ENCODE peak calls at places on chromosome 2, in four cellular contexts. U is GM12878, K is SK-N-SH, E is HepG2. N is an unnamed sample.

GRCh38 chr2:114631146-114631545 is 188.7 kb downstream of the DPP10 start:
- DNase-seq in U (no peak), K (no peak), E (no peak), N (no peak)

GRCh38 chr2:68921646-68922045 is 31.0 kb downstream of the GKN2 start:
- DNase-seq in U (no peak), K (no peak), E (no peak), N (no peak)

GRCh38 chr2:217434183-217434620 is 568.6 kb downstream of the TNS1 start:
- DNase-seq in U (peak), K (peak), E (peak), N (peak)

GRCh38 chr2:85886585-85886984 is 2.2 kb downstream of the ST3GAL5 start:
- DNase-seq in U (no peak), K (no peak), E (no peak), N (no peak)

GRCh38 chr2:212066546-212066945 is 472.1 kb downstream of the ERBB4 start:
- DNase-seq in U (no peak), K (no peak), E (no peak), N (no peak)

GRCh38 chr2:36380624-36381481 is 25.3 kb downstream of the CRIM1 start:
- DNase-seq in U (no peak), K (peak), E (peak), N (peak)

GRCh38 chr2:61178603-61179545 is 16.9 kb downstream of the C2orf74 start:
- DNase-seq in U (no peak), K (no peak), E (no peak), N (no peak)

GRCh38 chr2:160747771-160748170 is 254.2 kb upstream of the RBMS1 start:
- DNase-seq in U (no peak), K (no peak), E (no peak), N (no peak)

GRCh38 chr2:179031731-179032408 is 18.1 kb downstream of the CCDC141 start:
- DNase-seq in U (peak), K (no peak), E (no peak), N (no peak)

GRCh38 chr2:72993147-72993546 is 75.8 kb downstream of the EMX1 start:
- DNase-seq in U (peak), K (peak), E (peak), N (no peak)

GRCh38 chr2:100639588-100640195 is 76.9 kb downstream of the PDCL3 start:
- DNase-seq in U (no peak), K (no peak), E (no peak), N (peak)

GRCh38 chr2:25517701-25518100 is 155.7 kb downstream of the DTNB start:
- DNase-seq in U (no peak), K (peak), E (no peak), N (no peak)

GRCh38 chr2:109255594-109255993 is 126.6 kb downstream of the SH3RF3 start:
- DNase-seq in U (no peak), K (no peak), E (no peak), N (no peak)

GRCh38 chr2:78418041-78418440 is 607.5 kb upstream of the REG3G start:
- DNase-seq in U (no peak), K (no peak), E (no peak), N (no peak)

GRCh38 chr2:62660087-62660486 is 45.4 kb upstream of the EHBP1 start:
- DNase-seq in U (peak), K (no peak), E (no peak), N (no peak)

GRCh38 chr2:232979871-232980461 is 33.1 kb downstream of the NGEF start:
- DNase-seq in U (no peak), K (no peak), E (peak), N (no peak)

GRCh38 chr2:101349893-101350662 is 37.2 kb downstream of the CREG2 start:
- DNase-seq in U (no peak), K (no peak), E (peak), N (no peak)

GRCh38 chr2:126227250-126227649 is 428.7 kb upstream of the GYPC start:
- DNase-seq in U (no peak), K (no peak), E (no peak), N (no peak)
- TF ChIP-seq TCF12 in U (no peak), K (no peak), E (no peak), N (no peak)

DNA sequence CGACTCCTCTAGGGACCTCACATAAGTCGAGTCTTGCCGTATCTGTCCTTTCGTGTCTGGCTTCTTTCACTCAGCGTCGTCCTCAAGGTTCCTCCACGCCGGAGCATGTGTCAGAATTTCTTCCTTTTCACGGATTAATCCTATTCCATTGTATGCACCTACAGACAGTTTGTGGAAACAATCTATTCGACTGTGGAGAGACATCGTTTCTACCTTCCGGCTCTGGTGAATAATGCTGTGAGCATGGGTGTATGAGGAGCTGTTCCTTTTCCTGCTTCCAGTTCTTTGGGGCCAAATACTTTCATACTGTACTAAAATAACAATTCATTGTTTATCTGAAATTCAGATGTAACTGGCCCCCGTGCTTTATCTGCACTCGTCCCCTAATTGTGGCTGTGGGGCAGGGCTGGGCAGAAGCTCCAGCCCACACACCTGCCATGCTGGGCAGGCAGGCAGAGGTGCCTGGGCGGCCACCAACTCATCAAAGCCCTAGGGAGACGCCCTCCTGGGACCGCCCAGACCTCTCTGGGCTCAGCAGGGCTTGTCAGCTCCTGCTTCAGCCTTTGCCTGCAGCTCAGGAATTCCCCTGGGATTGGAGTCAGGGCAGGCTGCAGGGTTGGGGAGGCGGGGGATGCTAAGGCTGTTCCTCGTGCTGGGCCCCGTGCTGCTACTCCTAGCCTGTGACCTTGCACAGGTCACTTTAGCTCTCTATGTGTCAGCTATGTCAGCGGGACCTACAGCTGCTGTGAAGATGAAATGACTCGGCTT is 14.5 kb downstream of the GPC1 start:
- DNase-seq in U (no peak), K (no peak), E (no peak), N (no peak)
- TF ChIP-seq TCF12 in U (no peak), K (no peak), E (no peak), N (no peak)

DNA sequence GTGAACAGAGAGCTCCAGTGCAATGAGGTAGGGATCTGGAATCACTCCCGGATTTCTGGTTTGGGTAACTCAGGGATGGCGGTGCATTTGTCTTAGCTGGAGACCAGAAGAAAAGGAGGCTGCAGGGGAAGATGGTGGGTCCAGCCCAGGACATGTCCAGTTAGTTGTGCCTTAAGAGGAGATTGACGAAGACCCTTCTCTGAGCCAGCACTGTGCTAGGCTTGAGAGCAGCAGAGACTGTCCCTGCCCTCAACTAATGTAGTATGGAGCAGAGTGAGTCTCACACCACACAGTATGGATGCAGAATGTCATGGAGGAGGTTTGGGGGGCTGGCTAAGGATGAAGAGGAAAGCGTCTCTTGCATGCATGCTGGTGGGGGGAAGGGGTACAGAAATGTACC is 150.6 kb upstream of the COPS8 start:
- DNase-seq in U (no peak), K (no peak), E (no peak), N (no peak)
- TF ChIP-seq TCF12 in U (no peak), K (no peak), E (no peak), N (no peak)

DNA sequence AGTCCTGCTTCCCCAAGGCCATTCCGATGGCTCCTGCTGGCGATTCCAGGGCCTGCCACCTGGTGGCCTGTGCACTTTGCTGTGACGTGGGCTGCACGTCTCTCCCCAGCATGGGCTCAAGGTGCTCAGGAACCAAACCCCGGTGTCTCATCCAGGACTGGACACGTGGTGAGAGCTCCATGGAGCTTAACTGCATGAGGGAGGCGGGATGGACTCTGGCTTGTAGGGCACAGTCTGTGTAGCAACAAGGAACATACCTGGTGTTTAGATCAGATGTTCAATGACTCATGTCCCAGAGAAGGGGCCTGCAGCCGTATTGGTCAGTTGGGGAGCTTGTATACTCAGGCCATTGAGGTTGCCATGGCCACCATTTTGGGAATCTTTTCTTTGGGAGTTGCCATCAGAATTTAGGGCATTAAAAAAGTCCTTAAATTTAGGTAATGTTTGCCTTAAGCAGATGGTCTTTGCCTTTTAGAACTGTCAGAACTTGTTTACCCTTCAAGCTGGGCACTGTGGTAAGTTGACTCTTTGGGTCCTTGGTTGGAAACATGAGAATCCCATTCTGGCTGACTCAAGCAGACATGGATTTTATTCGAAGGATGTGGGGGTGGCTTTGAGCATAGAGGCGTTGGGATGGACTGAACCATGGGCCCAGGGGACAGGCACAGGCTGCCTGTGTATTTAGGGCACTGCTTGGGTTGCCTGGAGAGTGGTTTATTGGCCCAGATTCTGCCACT is 21.0 kb downstream of the AGAP1 start:
- DNase-seq in U (no peak), K (no peak), E (peak), N (no peak)
- TF ChIP-seq TCF12 in U (no peak), K (no peak), E (peak), N (no peak)

DNA sequence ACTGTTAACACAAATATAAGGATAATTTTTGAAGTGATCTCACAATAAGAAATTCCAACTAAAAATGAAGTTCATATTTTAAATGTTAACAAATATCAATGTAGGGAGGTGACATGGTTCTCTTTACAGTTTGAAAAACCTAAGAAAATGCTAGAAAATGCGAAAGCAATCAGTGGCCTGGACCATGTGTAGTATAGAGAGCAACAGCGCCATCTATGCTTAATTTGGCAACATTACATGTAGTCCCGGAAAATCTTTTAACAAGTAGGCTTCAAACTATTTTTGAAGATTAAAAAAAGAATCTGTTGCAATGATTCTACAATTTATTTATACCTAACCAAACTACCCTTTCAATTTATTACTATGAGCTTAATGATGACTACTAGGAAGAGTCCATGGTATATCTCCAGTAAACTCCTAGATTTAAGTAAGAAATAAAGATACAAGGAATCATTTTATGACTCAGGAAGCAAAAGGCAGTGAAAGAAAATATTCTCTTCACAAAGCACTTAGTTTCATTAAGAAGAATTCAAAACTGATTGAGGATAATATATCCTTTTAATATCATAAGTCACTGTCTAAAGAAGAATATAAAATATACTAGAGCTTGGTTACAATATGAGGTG is 33.3 kb downstream of the NDUFA10 start:
- DNase-seq in U (no peak), K (peak), E (peak), N (no peak)
- TF ChIP-seq TCF12 in U (no peak), K (no peak), E (no peak), N (no peak)

DNA sequence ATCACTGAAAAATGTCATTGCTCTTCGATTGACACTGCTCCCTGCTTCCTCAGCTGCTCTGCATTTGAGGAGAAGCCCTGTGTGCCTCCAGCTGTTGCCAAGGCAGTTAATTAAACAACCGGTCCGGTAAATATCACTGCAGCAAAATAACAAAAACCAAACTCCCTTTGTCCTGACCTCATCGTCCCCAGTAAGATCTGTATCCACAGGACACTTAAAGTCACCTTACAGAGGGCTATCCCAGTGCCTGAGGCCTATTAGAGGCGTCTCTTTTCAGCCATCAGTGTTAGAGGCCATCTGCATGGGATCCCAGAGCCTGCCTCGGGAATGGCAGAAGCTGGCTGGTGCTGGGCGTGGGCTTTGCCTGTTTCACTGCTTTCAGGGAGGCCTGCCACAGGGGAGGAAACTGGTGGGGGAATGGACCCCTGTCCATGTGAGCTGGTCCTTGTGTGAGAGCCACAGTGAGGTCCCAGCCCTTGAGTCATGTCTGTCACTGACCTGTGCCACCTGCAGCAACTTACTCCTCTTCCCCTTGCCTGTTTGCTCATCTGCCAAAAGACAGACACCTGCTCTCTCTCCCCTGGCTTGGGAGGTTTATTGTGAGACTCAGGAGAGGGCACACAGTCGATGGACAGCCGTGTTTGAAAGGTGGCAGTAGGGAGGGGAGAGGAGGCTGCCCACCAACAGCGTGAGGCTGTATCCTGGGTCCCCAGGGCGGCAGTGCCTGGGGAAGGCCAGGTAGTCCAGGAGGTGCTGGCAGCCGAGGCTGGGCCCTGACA is 117.7 kb upstream of the MCFD2 start:
- DNase-seq in U (no peak), K (peak), E (peak), N (no peak)
- TF ChIP-seq TCF12 in U (no peak), K (no peak), E (no peak), N (no peak)

DNA sequence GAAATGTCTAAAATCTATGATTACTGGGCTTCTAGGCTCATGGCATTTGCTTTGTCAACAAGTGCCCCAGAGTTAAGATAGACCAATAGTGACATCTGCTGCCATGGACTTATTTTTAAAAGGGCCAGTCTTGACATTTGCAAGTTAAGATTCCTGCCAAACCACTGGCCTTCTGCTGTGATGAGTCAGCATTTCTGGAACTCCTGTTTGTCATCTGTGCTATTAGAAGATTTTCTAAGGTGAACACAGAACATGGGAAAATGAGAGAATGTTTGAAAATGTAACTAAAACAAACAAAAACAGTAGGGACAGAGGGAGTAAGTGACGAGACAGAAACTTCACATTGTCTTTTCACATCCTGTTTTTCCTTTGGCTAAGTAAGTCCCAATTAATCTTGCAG is 93.7 kb upstream of the WDR75 start:
- DNase-seq in U (peak), K (no peak), E (peak), N (no peak)
- TF ChIP-seq TCF12 in U (no peak), K (peak), E (no peak), N (no peak)